ENCODE peak calls at places on chromosome 3, in four cellular contexts. B is NCI-H1436, W is NCI-H446, E is GM06990. Q is an unnamed sample.

GRCh38 chr3:97010881-97011657 is 196.7 kb downstream of the EPHA6 start:
- DNase-seq in E (no peak), B (no peak), W (no peak), Q (no peak)

GRCh38 chr3:178588593-178588992 is 52.4 kb downstream of the KCNMB2 start:
- DNase-seq in B (peak; percentile 98), E (no peak), W (no peak), Q (no peak)

GRCh38 chr3:138479355-138479964 is 45.0 kb downstream of the ESYT3 start:
- DNase-seq in B (peak; percentile 33), E (no peak), W (peak; percentile 13), Q (no peak)

GRCh38 chr3:172808969-172809546 is 58.5 kb downstream of the ECT2 start:
- DNase-seq in W (peak; percentile 22), B (peak; percentile 31), E (peak; percentile 1), Q (peak; percentile 6)

GRCh38 chr3:183122257-183122932 is 23.1 kb upstream of the MCCC1 start:
- DNase-seq in W (peak; percentile 19), B (peak; percentile 64), E (no peak), Q (no peak)

GRCh38 chr3:47019201-47019600 is 39.7 kb downstream of the NBEAL2 start:
- DNase-seq in B (no peak), W (no peak), E (no peak), Q (no peak)

GRCh38 chr3:10702961-10703740 is 112.9 kb upstream of the SLC6A11 start:
- DNase-seq in W (no peak), B (no peak), E (no peak), Q (no peak)

GRCh38 chr3:195767792-195768191 is 43.9 kb downstream of the MUC4 start:
- DNase-seq in W (no peak), B (no peak), E (no peak), Q (no peak)

GRCh38 chr3:123346041-123346440 is 102.8 kb downstream of the ADCY5 start:
- DNase-seq in W (no peak), B (no peak), E (no peak), Q (no peak)

GRCh38 chr3:171028779-171029232 is 2.3 kb upstream of the SLC2A2 start:
- DNase-seq in E (no peak), W (no peak), B (no peak), Q (peak; percentile 84)

GRCh38 chr3:155078959-155079794 is 942 bp upstream of the MME start:
- DNase-seq in W (no peak), E (peak; percentile 13), B (no peak), Q (no peak)

GRCh38 chr3:12644297-12644937 is 19.5 kb downstream of the RAF1 start:
- DNase-seq in B (no peak), W (no peak), E (no peak), Q (peak; percentile 85)

GRCh38 chr3:156150434-156151066 is 30.2 kb downstream of the KCNAB1 start:
- DNase-seq in W (peak; percentile 49), B (peak; percentile 46), E (no peak), Q (peak; percentile 37)

GRCh38 chr3:27993061-27993460 is 248.4 kb upstream of the CMC1 start:
- DNase-seq in B (peak; percentile 66), W (no peak), E (no peak), Q (no peak)

GRCh38 chr3:114155370-114155821 is 23.5 kb downstream of the DRD3 start:
- DNase-seq in B (peak; percentile 32), W (no peak), E (no peak), Q (peak; percentile 20)

GRCh38 chr3:149368850-149369497 is 8.5 kb downstream of the TM4SF1 start:
- DNase-seq in B (peak; percentile 42), W (no peak), E (no peak), Q (no peak)

GRCh38 chr3:194833511-194833910 is 147.8 kb downstream of the FAM43A start:
- DNase-seq in B (no peak), W (no peak), E (no peak), Q (no peak)

GRCh38 chr3:195900426-195901355 is 7.7 kb downstream of the TNK2 start:
- DNase-seq in E (peak; percentile 74), B (no peak), W (no peak), Q (no peak)

GRCh38 chr3:112084980-112085697 is 1.1 kb upstream of the C3orf52 start:
- DNase-seq in W (no peak), B (no peak), E (no peak), Q (peak; percentile 24)

GRCh38 chr3:42507252-42507651 is 4.8 kb downstream of the VIPR1 start:
- DNase-seq in E (no peak), B (no peak), W (no peak), Q (no peak)

GRCh38 chr3:15359677-15360397 is 27.5 kb upstream of the SH3BP5 start:
- DNase-seq in E (no peak), W (no peak), B (no peak), Q (no peak)

GRCh38 chr3:102205647-102206046 is 229.2 kb upstream of the ZPLD1 start:
- DNase-seq in W (no peak), B (no peak), E (no peak), Q (no peak)

GRCh38 chr3:139771331-139771730 is 93.6 kb upstream of the NMNAT3 start:
- DNase-seq in B (no peak), W (no peak), E (no peak), Q (no peak)

GRCh38 chr3:150133293-150133692 is 162.6 kb upstream of the PFN2 start:
- DNase-seq in E (no peak), B (no peak), W (no peak), Q (no peak)

GRCh38 chr3:111143-112069 is 85.2 kb upstream of the CHL1 start:
- DNase-seq in E (no peak), B (peak; percentile 37), W (no peak), Q (no peak)

GRCh38 chr3:129597792-129598381 is 8.6 kb downstream of the PLXND1 start:
- DNase-seq in E (no peak), W (no peak), B (no peak), Q (no peak)

GRCh38 chr3:134369231-134369741 is 5.0 kb downstream of the AMOTL2 start:
- DNase-seq in B (no peak), E (no peak), W (no peak), Q (no peak)

GRCh38 chr3:100709840-100710235 is 544 bp downstream of the TFG start:
- DNase-seq in W (no peak), B (peak; percentile 57), E (peak; percentile 46), Q (peak; percentile 3)

GRCh38 chr3:64166584-64167155 is 58.6 kb downstream of the PRICKLE2 start:
- DNase-seq in B (no peak), W (peak; percentile 15), E (no peak), Q (no peak)

GRCh38 chr3:113211370-113212154 is at the start of gene BOC:
- DNase-seq in W (peak; percentile 51), B (no peak), E (no peak), Q (peak; percentile 58)

GRCh38 chr3:113783463-113783862 is 36.6 kb downstream of the ATP6V1A start:
- DNase-seq in W (no peak), E (peak; percentile 28), B (no peak), Q (peak; percentile 93)

GRCh38 chr3:175398676-175399075 is 539.5 kb downstream of the NAALADL2 start:
- DNase-seq in E (no peak), W (no peak), B (no peak), Q (no peak)

GRCh38 chr3:39435006-39435748 is 28.7 kb downstream of the RPSA start:
- DNase-seq in B (no peak), W (no peak), E (no peak), Q (peak; percentile 32)

GRCh38 chr3:104992618-104993017 is 374.1 kb upstream of the ALCAM start:
- DNase-seq in E (no peak), B (no peak), W (no peak), Q (no peak)

GRCh38 chr3:195107593-195107992 is 163.4 kb downstream of the XXYLT1 start:
- DNase-seq in W (no peak), B (no peak), E (no peak), Q (no peak)

GRCh38 chr3:161295325-161295724 is 74.2 kb downstream of the NMD3 start:
- DNase-seq in B (no peak), E (no peak), W (no peak), Q (peak; percentile 33)

GRCh38 chr3:183287301-183287971 is 34.4 kb downstream of the B3GNT5 start:
- DNase-seq in B (no peak), E (no peak), W (no peak), Q (peak; percentile 79)

GRCh38 chr3:167967257-167968010 is 128.3 kb downstream of the GOLIM4 start:
- DNase-seq in W (no peak), B (no peak), E (no peak), Q (no peak)

Q was measured in NCI-H226.